ENCODE peak calls at places on chromosome 19, in ten cellular contexts. M is pancreas, E is neural progenitor cell, Q is left ventricle myocardium inferior, U is right atrium auricular region, K is GM23338, P is body of pancreas, Y is stomach, H is glutamatergic neuron, V is AG09319. O is an unnamed sample.

GRCh38 chr19:2824129-2824528 is 4.5 kb downstream of the ZNF554 start:
- DNase-seq in Y (no peak), V (no peak), U (no peak), M (no peak), Q (no peak), K (no peak), E (no peak), P (no peak), H (no peak), O (no peak)

GRCh38 chr19:5717215-5717614 is 2.7 kb downstream of the LONP1 start:
- DNase-seq in H (no peak), P (no peak), Q (no peak), U (no peak), V (no peak), Y (no peak), E (no peak), M (no peak), K (no peak), O (no peak)

GRCh38 chr19:1904385-1905070 is 671 bp upstream of the ADAT3 start:
- DNase-seq in K (peak; percentile 92), E (peak; percentile 84), Y (peak; percentile 70), U (no peak), M (peak; percentile 68), V (no peak), Q (no peak), P (peak; percentile 66), H (no peak), O (peak; percentile 78)

GRCh38 chr19:1929051-1929742 is 11.8 kb upstream of the CSNK1G2 start:
- DNase-seq in U (peak; percentile 85), Q (peak; percentile 81), M (peak; percentile 61), H (peak; percentile 91), P (peak; percentile 80), V (no peak), E (peak; percentile 93), K (peak; percentile 89), Y (peak; percentile 88), O (peak; percentile 89)

GRCh38 chr19:55066107-55066709 is 3.3 kb upstream of the RDH13 start:
- DNase-seq in U (no peak), M (no peak), H (no peak), P (no peak), Y (no peak), K (peak; percentile 60), V (no peak), Q (no peak), E (peak; percentile 46), O (no peak)

GRCh38 chr19:1264801-1265610 is 4.1 kb upstream of the CIRBP start:
- DNase-seq in Q (peak; percentile 72), Y (peak; percentile 73), E (peak; percentile 86), K (peak; percentile 87), M (peak; percentile 65), U (peak; percentile 91), P (peak; percentile 66), H (peak; percentile 67), V (no peak), O (peak; percentile 66)

GRCh38 chr19:805161-805561 is 7.9 kb downstream of the PTBP1 start:
- DNase-seq in M (no peak), K (no peak), E (no peak), P (no peak), Q (no peak), U (no peak), Y (no peak), V (no peak), H (no peak), O (peak; percentile 48)

GRCh38 chr19:50266896-50267295 is 62.3 kb downstream of the KCNC3 start:
- DNase-seq in V (no peak), P (peak; percentile 14), U (no peak), Y (peak; percentile 30), Q (no peak), K (peak; percentile 96), E (peak; percentile 53), M (no peak), H (no peak), O (peak; percentile 59)

GRCh38 chr19:5172859-5173577 is 167.6 kb downstream of the PTPRS start:
- DNase-seq in Y (no peak), P (no peak), V (peak; percentile 85), K (no peak), U (peak; percentile 77), H (no peak), Q (no peak), M (no peak), E (no peak), O (no peak)

GRCh38 chr19:50912727-50913716 is 1.8 kb upstream of the KLK4 start:
- DNase-seq in V (no peak), K (no peak), H (no peak), Q (no peak), Y (no peak), M (no peak), E (no peak), U (no peak), P (no peak), O (no peak)

GRCh38 chr19:19743176-19743575 is 10.3 kb upstream of the ZNF14 start:
- DNase-seq in H (no peak), Q (no peak), M (no peak), Y (no peak), P (no peak), U (no peak), V (no peak), E (no peak), K (no peak), O (no peak)

GRCh38 chr19:36838784-36839324 is 667 bp upstream of the ZNF790 start:
- DNase-seq in Y (no peak), K (no peak), H (no peak), E (no peak), P (no peak), M (no peak), U (no peak), V (no peak), Q (no peak), O (no peak)

GRCh38 chr19:48445256-48445605 is 552 bp upstream of the GRWD1 start:
- DNase-seq in E (peak; percentile 83), Q (no peak), V (peak; percentile 81), H (no peak), P (no peak), M (no peak), Y (no peak), K (peak; percentile 84), U (peak; percentile 71), O (peak; percentile 80)

GRCh38 chr19:17910776-17911360 is 21.9 kb upstream of the CCDC124 start:
- DNase-seq in V (no peak), Y (no peak), M (no peak), Q (no peak), P (no peak), U (no peak), E (no peak), H (no peak), K (no peak), O (no peak)

GRCh38 chr19:5113101-5113557 is 144.2 kb downstream of the KDM4B start:
- DNase-seq in P (no peak), Y (no peak), E (no peak), Q (no peak), H (peak; percentile 63), V (no peak), K (no peak), M (no peak), U (no peak), O (no peak)

GRCh38 chr19:21835429-21835809 is 563 bp downstream of the ZNF43 start:
- DNase-seq in E (no peak), U (no peak), V (no peak), M (no peak), P (no peak), Q (no peak), K (no peak), H (no peak), Y (no peak), O (no peak)

GRCh38 chr19:5615756-5616327 is 6.7 kb downstream of the SAFB2 start:
- DNase-seq in V (no peak), M (no peak), P (no peak), Y (no peak), U (no peak), K (no peak), Q (no peak), H (no peak), E (no peak), O (no peak)

GRCh38 chr19:16518483-16519229 is 22.5 kb downstream of the C19orf44 start:
- DNase-seq in M (no peak), H (no peak), Q (no peak), E (no peak), V (no peak), Y (no peak), K (peak; percentile 51), U (no peak), P (no peak), O (no peak)
- TF ChIP-seq CTCF in M (no peak), H (no peak), Q (no peak), E (peak; percentile 14), V (no peak), Y (no peak), K (peak; percentile 50), U (no peak), P (no peak), O (no peak)

GRCh38 chr19:14138576-14139265 is 2.3 kb upstream of the ASF1B start:
- DNase-seq in V (no peak), Y (no peak), U (no peak), E (no peak), K (no peak), Q (no peak), M (no peak), P (no peak), H (no peak), O (no peak)

GRCh38 chr19:14136509-14137281 is at the start of gene ASF1B:
- DNase-seq in P (peak; percentile 99), Y (peak; percentile 98), U (peak; percentile 100), K (peak; percentile 99), M (peak; percentile 99), E (peak; percentile 100), H (peak; percentile 97), Q (peak; percentile 99), V (peak; percentile 99), O (peak; percentile 99)

GRCh38 chr19:14139944-14140343 is 3.6 kb upstream of the ASF1B start:
- DNase-seq in H (no peak), P (no peak), V (no peak), Y (no peak), M (no peak), U (no peak), E (peak; percentile 77), Q (no peak), K (no peak), O (no peak)

GRCh38 chr19:14135985-14136508 is 342 bp downstream of the ASF1B start:
- DNase-seq in K (no peak), U (no peak), H (no peak), P (no peak), V (no peak), Y (no peak), M (peak; percentile 28), E (no peak), Q (no peak), O (no peak)

GRCh38 chr19:14135355-14135754 is 1.0 kb downstream of the ASF1B start:
- DNase-seq in H (no peak), P (no peak), E (no peak), K (no peak), V (no peak), U (no peak), Q (no peak), Y (no peak), M (no peak), O (no peak)
- TF ChIP-seq CTCF in H (no peak), P (no peak), E (no peak), K (no peak), V (no peak), U (no peak), Q (no peak), Y (no peak), M (no peak), O (no peak)

GRCh38 chr19:58007285-58007684 is 4.7 kb upstream of the ZNF606 start:
- DNase-seq in P (no peak), M (no peak), Q (no peak), Y (no peak), V (no peak), H (no peak), E (no peak), K (peak; percentile 81), U (no peak), O (no peak)
- TF ChIP-seq CTCF in P (no peak), M (no peak), Q (peak; percentile 29), Y (no peak), V (no peak), H (no peak), E (peak; percentile 11), K (peak; percentile 76), U (no peak), O (no peak)

GRCh38 chr19:30011051-30011578 is 69.1 kb downstream of the URI1 start:
- DNase-seq in E (peak; percentile 43), K (peak; percentile 59), Y (no peak), V (no peak), P (no peak), H (no peak), U (no peak), M (no peak), Q (no peak), O (no peak)
- TF ChIP-seq CTCF in E (peak; percentile 26), K (peak; percentile 34), Y (no peak), V (no peak), P (no peak), H (no peak), U (no peak), M (no peak), Q (no peak), O (no peak)

O was measured in GM13977.